ENCODE peak calls at places on chromosome 12, in seven cellular contexts. O is islet precursor cell, X is renal cortical epithelial cell, I is uterus, N is endothelial cell, P is NCI-H1105, H is dermis blood vessel endothelial cell. M is an unnamed sample.

GRCh38 chr12:130998136-130998535 is 44.4 kb downstream of the ADGRD1 start:
- DNase-seq in O (no peak), P (no peak), N (no peak), I (no peak), X (no peak), H (no peak), M (no peak)

GRCh38 chr12:128644664-128645296 is 179.0 kb downstream of the SLC15A4 start:
- DNase-seq in P (no peak), H (peak; percentile 11), X (no peak), O (peak; percentile 81), N (no peak), I (peak; percentile 19), M (peak; percentile 21)

GRCh38 chr12:46875095-46875494 is 49.3 kb upstream of the SLC38A4 start:
- DNase-seq in H (no peak), P (no peak), I (no peak), O (no peak), X (no peak), N (no peak), M (no peak)

GRCh38 chr12:116650585-116650984 is 87.3 kb downstream of the SPRING1 start:
- DNase-seq in H (no peak), O (no peak), N (no peak), X (no peak), I (no peak), P (no peak), M (no peak)

GRCh38 chr12:124155711-124156110 is 139.2 kb upstream of the RFLNA start:
- DNase-seq in N (no peak), I (no peak), O (no peak), H (no peak), P (no peak), X (no peak), M (no peak)

GRCh38 chr12:128339121-128339520 is 72.2 kb downstream of the TMEM132C start:
- DNase-seq in N (no peak), H (no peak), I (peak; percentile 20), X (no peak), O (peak; percentile 73), P (peak; percentile 22), M (no peak)

GRCh38 chr12:54126696-54127537 is 61.9 kb downstream of the SMUG1 start:
- DNase-seq in H (no peak), O (peak; percentile 70), P (no peak), N (peak; percentile 32), I (peak; percentile 54), X (no peak), M (no peak)

GRCh38 chr12:85740190-85740589 is 96.0 kb downstream of the RASSF9 start:
- DNase-seq in N (no peak), H (no peak), O (no peak), I (no peak), X (no peak), P (no peak), M (no peak)

GRCh38 chr12:65656904-65657351 is 167.4 kb upstream of the HMGA2 start:
- DNase-seq in N (no peak), O (no peak), H (peak; percentile 89), P (no peak), X (peak; percentile 99), I (no peak), M (no peak)

GRCh38 chr12:69879007-69879960 is 54.3 kb downstream of the MYRFL start:
- DNase-seq in N (peak; percentile 74), H (peak; percentile 85), P (peak; percentile 71), O (peak; percentile 88), I (peak; percentile 62), X (peak; percentile 60), M (peak; percentile 71)

GRCh38 chr12:102029148-102029547 is 32.6 kb downstream of the WASHC3 start:
- DNase-seq in I (no peak), N (no peak), H (no peak), P (no peak), O (no peak), X (no peak), M (no peak)

GRCh38 chr12:124398578-124399227 is 103.8 kb downstream of the RFLNA start:
- DNase-seq in O (no peak), I (peak; percentile 92), H (no peak), X (no peak), P (no peak), N (no peak), M (no peak)

GRCh38 chr12:68109444-68110217 is 49.9 kb downstream of the IFNG start:
- DNase-seq in I (no peak), O (no peak), N (no peak), X (no peak), H (no peak), P (no peak), M (no peak)

GRCh38 chr12:114508529-114509129 is 102.7 kb upstream of the TBX5 start:
- DNase-seq in O (peak; percentile 89), N (peak; percentile 78), P (peak; percentile 68), I (peak; percentile 47), X (peak; percentile 45), H (peak; percentile 82), M (peak; percentile 34)

GRCh38 chr12:10082057-10082874 is 16.5 kb downstream of the CLEC1A start:
- DNase-seq in I (no peak), O (no peak), P (no peak), N (no peak), X (no peak), H (no peak), M (no peak)

GRCh38 chr12:72230589-72230988 is 41.6 kb upstream of the TRHDE start:
- DNase-seq in O (no peak), N (no peak), H (no peak), I (no peak), P (no peak), X (no peak), M (no peak)

GRCh38 chr12:1851126-1851791 is 30.9 kb downstream of the LRTM2 start:
- DNase-seq in P (no peak), I (no peak), X (no peak), O (peak; percentile 5), H (peak; percentile 56), N (no peak), M (no peak)

GRCh38 chr12:115543269-115543668 is 734.2 kb downstream of the MED13L start:
- DNase-seq in X (no peak), O (no peak), N (no peak), H (no peak), I (no peak), P (no peak), M (no peak)

GRCh38 chr12:124763594-124763979 is 100.1 kb downstream of the SCARB1 start:
- DNase-seq in H (no peak), P (no peak), X (no peak), O (no peak), I (no peak), N (no peak), M (no peak)